ENCODE peak calls at places on chromosomes 12 and 14, in six cellular contexts. L, G, T, F, Z and S are unnamed samples.
A peak's percentile ranks its signal among the peaks of the same experiment; 100 is the strongest.

GRCh38 chr12:92419201-92419600 is 273.6 kb upstream of the BTG1 start:
- DNase-seq in L (no peak), G (no peak), T (no peak), F (no peak), Z (no peak), S (peak; percentile 50)

GRCh38 chr14:24556756-24557155 is 19.3 kb downstream of the CTSG start:
- DNase-seq in L (no peak), G (no peak), T (no peak), F (no peak), Z (no peak), S (no peak)

GRCh38 chr12:47903927-47904646 is 707 bp downstream of the VDR start:
- DNase-seq in L (peak; percentile 25), G (peak; percentile 57), T (peak; percentile 29), F (peak; percentile 73), Z (no peak), S (peak; percentile 25)

GRCh38 chr12:6821271-6821673 is 349 bp upstream of the GPR162 start:
- DNase-seq in L (peak; percentile 59), G (no peak), T (no peak), F (peak; percentile 60), Z (peak; percentile 66), S (peak; percentile 49)

GRCh38 chr14:81710232-81710845 is 176.7 kb upstream of the SEL1L start:
- DNase-seq in L (peak; percentile 41), G (no peak), T (peak; percentile 16), F (no peak), Z (no peak), S (peak; percentile 35)

GRCh38 chr12:57178213-57178612 is 30.8 kb upstream of the LRP1-AS start:
- DNase-seq in L (peak; percentile 52), G (no peak), T (no peak), F (no peak), Z (no peak), S (no peak)

GRCh38 chr12:43884683-43885410 is 49.0 kb downstream of the TMEM117 start:
- DNase-seq in L (no peak), G (no peak), T (no peak), F (no peak), Z (no peak), S (peak; percentile 38)

GRCh38 chr12:52418576-52419110 is 12.5 kb upstream of the KRT82 start:
- DNase-seq in L (no peak), G (no peak), T (no peak), F (no peak), Z (no peak), S (no peak)

GRCh38 chr12:124390442-124391116 is 95.7 kb downstream of the RFLNA start:
- DNase-seq in L (peak; percentile 78), G (peak; percentile 84), T (peak; percentile 27), F (peak; percentile 63), Z (no peak), S (no peak)

GRCh38 chr12:133080619-133081407 is at the start of gene ZNF140:
- DNase-seq in L (peak; percentile 98), G (peak; percentile 96), T (no peak), F (peak; percentile 96), Z (peak; percentile 96), S (peak; percentile 98)

GRCh38 chr12:133081408-133081806 is 684 bp downstream of the ZNF140 start:
- DNase-seq in L (no peak), G (peak; percentile 28), T (no peak), F (peak; percentile 9), Z (peak; percentile 48), S (peak; percentile 28)

GRCh38 chr12:133083345-133083744 is 2.6 kb downstream of the ZNF140 start:
- DNase-seq in L (no peak), G (no peak), T (no peak), F (no peak), Z (no peak), S (no peak)

GRCh38 chr12:133080051-133080618 is 588 bp upstream of the ZNF140 start:
- DNase-seq in L (peak; percentile 99), G (peak; percentile 98), T (no peak), F (peak; percentile 98), Z (peak; percentile 97), S (peak; percentile 98)
- H3K4me3 ChIP-seq in L (peak overlapping the region; percentile 88), G (peak overlapping the region; percentile 91), T (no peak overlapping the region), F (peak overlapping the region; percentile 70), Z (peak overlapping the region; percentile 53), S (peak overlapping the region; percentile 85)

DNA sequence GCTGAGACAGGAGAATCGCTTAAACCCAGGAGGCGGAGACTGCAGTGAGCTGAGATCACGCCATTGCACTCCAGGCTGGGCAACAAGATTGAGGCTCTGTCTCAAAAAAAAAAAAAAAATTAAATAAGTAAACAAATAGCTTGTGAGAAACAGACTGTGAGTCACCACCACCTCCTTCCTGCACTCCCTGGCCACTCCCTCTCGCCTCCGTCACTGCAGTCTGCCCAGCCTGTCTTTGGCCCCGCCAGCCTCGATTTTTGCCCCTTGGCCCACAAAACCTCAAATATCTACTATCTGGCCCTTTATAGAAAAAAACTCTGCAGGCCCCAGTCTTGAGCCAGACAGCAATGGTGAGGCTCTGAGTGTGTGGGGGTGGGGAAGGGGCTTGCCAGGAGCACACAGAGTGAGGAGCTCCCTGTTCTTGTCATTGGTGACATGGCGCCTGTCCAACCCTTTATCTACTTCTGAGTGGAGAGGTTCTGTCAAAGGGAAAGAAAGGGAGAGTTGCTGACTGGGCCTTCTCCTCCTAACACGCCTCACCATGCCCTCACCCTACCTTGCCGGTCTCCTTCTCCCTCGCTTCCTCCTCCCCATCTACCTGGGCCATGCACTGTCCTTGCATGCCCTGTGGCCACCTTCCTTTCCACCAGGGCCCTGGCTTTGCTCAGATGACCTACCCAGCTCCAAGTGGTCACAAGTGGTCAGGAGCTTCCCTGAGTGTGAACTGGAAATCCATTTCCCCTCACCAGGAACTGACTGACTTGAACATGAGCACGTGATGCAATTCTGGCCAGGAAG is 22.1 kb downstream of the LGMN start:
- DNase-seq in L (peak; percentile 93), G (peak; percentile 47), T (peak; percentile 39), F (peak; percentile 88), Z (no peak), S (peak; percentile 77)
- TF ChIP-seq POLR2A in L (no peak), G (no peak), T (no peak), F (no peak), Z (no peak), S (no peak)

DNA sequence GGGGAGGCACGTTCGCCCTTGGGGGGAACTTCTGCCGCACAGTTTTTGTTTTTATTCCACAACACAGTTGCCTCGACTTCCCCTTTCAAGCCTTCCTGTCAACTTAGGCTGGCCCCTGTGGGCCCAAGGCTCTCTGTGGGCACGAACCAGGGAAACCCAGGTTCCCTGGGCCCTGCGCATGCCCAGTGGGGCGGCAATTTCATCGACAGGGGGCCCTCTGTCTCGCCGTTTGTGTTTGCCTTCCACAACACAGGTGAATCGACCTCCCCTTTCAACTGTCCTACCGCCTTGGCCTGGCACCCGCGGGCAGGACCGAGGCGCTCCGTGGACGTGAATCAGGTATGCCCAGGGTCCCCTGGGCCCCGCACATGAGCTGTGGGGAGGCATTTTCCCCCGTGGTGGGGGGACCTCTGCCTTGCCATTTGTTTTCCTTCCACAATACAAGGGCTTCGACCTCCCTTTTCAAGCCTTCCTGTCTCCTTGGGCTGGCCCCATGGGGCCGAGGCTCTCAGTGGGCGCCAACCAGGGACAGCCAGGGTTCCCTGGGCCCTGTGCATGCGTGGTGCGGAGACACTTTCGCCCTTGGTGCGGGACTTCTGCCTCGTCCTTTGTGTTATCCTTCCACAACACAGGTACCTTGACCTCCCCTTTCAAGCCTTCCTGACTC is 354.0 kb downstream of the ALG10 start:
- DNase-seq in L (no peak), G (no peak), T (no peak), F (no peak), Z (no peak), S (no peak)
- H3K9me3 ChIP-seq in L (no peaks in the 10 kb centered on the region), G (no peaks in the 10 kb centered on the region), T (no peaks in the 10 kb centered on the region), F (peaks cover 22% of the 10 kb centered on the region), Z (no peaks in the 10 kb centered on the region), S (peaks cover 52% of the 10 kb centered on the region)

GRCh38 chr14:64541261-64541970 is 875 bp downstream of the HSPA2 start:
- DNase-seq in L (peak; percentile 18), G (peak; percentile 42), T (no peak), F (peak; percentile 30), Z (peak; percentile 54), S (peak; percentile 48)
- H3K4me3 ChIP-seq in L (peak overlapping the region; percentile 50), G (peak overlapping the region; percentile 36), T (no peak overlapping the region), F (peak overlapping the region; percentile 26), Z (peak overlapping the region; percentile 65), S (peak overlapping the region; percentile 9)

DNA sequence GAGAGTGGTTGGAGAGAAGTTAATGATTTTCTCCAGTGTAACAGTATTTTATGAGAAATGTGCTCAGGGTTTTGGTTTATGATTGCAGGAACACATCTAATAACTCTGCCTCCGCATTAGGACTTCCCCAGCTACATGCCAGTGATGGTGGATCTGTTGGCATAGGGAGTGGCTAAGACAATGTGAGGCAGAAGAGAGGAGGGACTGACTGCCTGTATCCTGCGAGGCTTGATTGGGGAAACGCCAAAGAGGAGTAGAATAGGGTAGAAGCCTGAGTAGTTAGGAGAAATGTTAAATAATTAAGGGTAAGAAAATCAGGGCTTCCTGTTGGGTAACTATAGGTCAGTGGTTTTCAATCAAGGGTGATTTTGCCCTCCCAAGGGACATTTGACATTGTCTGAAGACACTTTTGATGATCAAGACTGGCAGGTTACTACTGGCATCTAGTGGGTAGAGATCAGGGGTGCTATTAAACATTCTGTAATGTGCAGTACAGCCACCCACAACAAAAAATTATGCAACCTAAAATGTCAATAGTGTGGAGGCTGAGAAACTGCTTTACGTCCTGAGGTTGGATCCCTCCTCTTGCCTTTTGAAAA is 12.8 kb downstream of the TDG start:
- DNase-seq in L (no peak), G (no peak), T (no peak), F (no peak), Z (no peak), S (no peak)
- TF ChIP-seq POLR2A in L (no peak), G (no peak), T (no peak), F (no peak), Z (no peak), S (no peak)

DNA sequence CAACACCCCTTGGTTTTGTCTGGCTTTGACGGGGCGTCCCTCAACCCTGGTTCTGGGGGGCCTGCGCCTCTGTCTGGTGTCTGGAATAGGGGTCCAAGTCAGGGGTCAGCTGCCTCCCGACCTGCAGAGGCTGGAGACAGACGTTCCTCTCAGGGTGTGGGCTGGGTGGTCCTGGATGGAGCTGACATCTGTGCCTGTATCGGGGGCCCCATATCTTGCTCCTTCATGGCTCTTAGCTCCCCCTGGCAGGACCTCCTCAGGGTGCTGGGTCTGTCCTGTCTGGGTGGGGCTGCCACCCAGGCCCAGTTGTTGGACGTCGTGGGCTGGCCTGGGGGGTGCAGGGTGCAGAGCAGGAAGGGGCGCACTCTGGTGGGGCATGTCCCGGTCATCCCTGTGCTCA is 374.8 kb downstream of the TMEM121 start:
- DNase-seq in L (no peak), G (no peak), T (no peak), F (no peak), Z (no peak), S (no peak)
- H3K9me3 ChIP-seq in L (peaks cover 3% of the 10 kb centered on the region), G (no peaks in the 10 kb centered on the region), T (no peaks in the 10 kb centered on the region), F (no peaks in the 10 kb centered on the region), Z (no peaks in the 10 kb centered on the region), S (no peaks in the 10 kb centered on the region)